ENCODE peak calls at places on chromosome 9, in six cellular contexts. B, D, Z, J, P and W are unnamed samples. For H3K4me1, the result is how much of the 10 kb centered on the place peaks cover.

GRCh38 chr9:121686930-121687541 is 35.6 kb downstream of the DAB2IP start:
- DNase-seq in B (peak), D (peak), Z (no peak), J (peak), P (peak), W (peak)

GRCh38 chr9:136149853-136150252 is 31.2 kb upstream of the TMEM250 start:
- DNase-seq in B (no peak), D (no peak), Z (no peak), J (no peak), P (no peak), W (no peak)

GRCh38 chr9:129235931-129236331 is 57.9 kb upstream of the IER5L start:
- DNase-seq in B (no peak), D (peak), Z (peak), J (no peak), P (no peak), W (no peak)

GRCh38 chr9:14058078-14058688 is 255.8 kb downstream of the NFIB start:
- DNase-seq in B (peak), D (no peak), Z (no peak), J (no peak), P (no peak), W (no peak)

GRCh38 chr9:89122944-89123343 is 55.7 kb downstream of the SHC3 start:
- DNase-seq in B (no peak), D (no peak), Z (no peak), J (no peak), P (no peak), W (no peak)

GRCh38 chr9:68500457-68501158 is 40.1 kb downstream of the TMEM252 start:
- DNase-seq in B (no peak), D (no peak), Z (no peak), J (no peak), P (peak), W (no peak)

GRCh38 chr9:78443946-78444345 is 147.0 kb downstream of the PSAT1 start:
- DNase-seq in B (no peak), D (no peak), Z (no peak), J (no peak), P (no peak), W (no peak)

GRCh38 chr9:96331236-96331947 is 29.4 kb upstream of the HSD17B3 start:
- DNase-seq in B (no peak), D (no peak), Z (no peak), J (no peak), P (no peak), W (no peak)

GRCh38 chr9:78930281-78930680 is 633.4 kb downstream of the PSAT1 start:
- DNase-seq in B (no peak), D (no peak), Z (no peak), J (no peak), P (no peak), W (no peak)

GRCh38 chr9:89720721-89721660 is 116.2 kb downstream of the GADD45G start:
- DNase-seq in B (no peak), D (no peak), Z (no peak), J (no peak), P (peak), W (no peak)

GRCh38 chr9:13728121-13728520 is 448.6 kb upstream of the MPDZ start:
- DNase-seq in B (no peak), D (no peak), Z (no peak), J (no peak), P (no peak), W (no peak)

GRCh38 chr9:93126825-93127368 is 7.2 kb downstream of the NINJ1 start:
- DNase-seq in B (no peak), D (no peak), Z (no peak), J (peak), P (peak), W (no peak)

GRCh38 chr9:96193356-96193755 is 108.6 kb downstream of the HSD17B3 start:
- DNase-seq in B (no peak), D (no peak), Z (no peak), J (no peak), P (no peak), W (no peak)

GRCh38 chr9:101465330-101465915 is 29.8 kb upstream of the ALDOB start:
- DNase-seq in B (no peak), D (no peak), Z (no peak), J (peak), P (peak), W (no peak)

GRCh38 chr9:132973713-132974112 is 4.8 kb upstream of the GFI1B start:
- DNase-seq in B (no peak), D (no peak), Z (no peak), J (no peak), P (no peak), W (no peak)

GRCh38 chr9:123102380-123103113 is 69.1 kb downstream of the GPR21 start:
- DNase-seq in B (no peak), D (no peak), Z (no peak), J (no peak), P (no peak), W (no peak)

GRCh38 chr9:137455361-137455991 is 3.7 kb downstream of the NSMF start:
- DNase-seq in B (no peak), D (peak), Z (no peak), J (no peak), P (peak), W (no peak)

GRCh38 chr9:35517552-35518211 is 27.8 kb downstream of the RUSC2 start:
- DNase-seq in B (no peak), D (no peak), Z (no peak), J (no peak), P (no peak), W (no peak)

GRCh38 chr9:35517136-35517535 is 27.2 kb downstream of the RUSC2 start:
- DNase-seq in B (no peak), D (no peak), Z (no peak), J (no peak), P (no peak), W (no peak)

GRCh38 chr9:35519697-35520403 is 29.9 kb downstream of the RUSC2 start:
- DNase-seq in B (no peak), D (no peak), Z (no peak), J (no peak), P (no peak), W (no peak)

GRCh38 chr9:35518981-35519679 is 29.2 kb downstream of the RUSC2 start:
- DNase-seq in B (no peak), D (no peak), Z (no peak), J (no peak), P (no peak), W (no peak)

DNA sequence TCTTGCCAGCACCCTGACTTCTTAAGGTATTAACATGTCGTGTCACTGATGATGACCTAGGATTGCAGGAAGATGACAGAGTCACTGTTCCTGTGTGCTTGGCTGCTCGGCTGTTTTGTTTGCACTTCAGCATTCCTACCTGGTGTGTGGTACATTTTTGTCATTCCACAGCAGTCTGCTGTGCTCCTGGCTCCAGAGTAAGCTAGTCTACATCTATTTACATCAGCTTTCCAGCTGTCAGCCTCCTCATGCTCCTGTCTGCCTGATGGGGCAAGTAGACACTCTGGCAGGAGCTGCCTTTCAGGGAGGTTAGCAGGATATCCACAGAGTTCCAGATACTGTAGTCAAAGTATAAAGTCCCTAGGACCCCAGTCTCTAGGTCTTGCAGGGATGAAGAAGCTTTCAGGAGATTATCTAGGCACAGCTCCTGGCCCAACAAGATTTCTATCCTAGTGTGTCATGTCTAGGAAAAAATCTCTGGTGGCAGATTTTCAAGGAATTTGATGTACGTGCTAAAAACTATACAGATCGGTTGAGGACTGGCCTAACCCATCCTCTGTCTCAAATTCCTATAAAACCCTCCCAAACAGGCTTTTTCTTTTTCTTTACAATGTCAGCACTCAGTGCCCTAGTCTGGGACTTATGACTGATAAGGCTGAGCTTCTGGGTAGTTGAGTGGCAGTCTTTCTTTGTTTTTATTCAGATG is 28.5 kb downstream of the RUSC2 start:
- DNase-seq in B (no peak), D (no peak), Z (no peak), J (peak), P (no peak), W (no peak)
- H3K4me1 ChIP-seq in B (under half), D (under half), Z (under half), J (half or more), P (under half), W (under half)

GRCh38 chr9:134327671-134328231 is 1.5 kb downstream of the RXRA start:
- DNase-seq in B (peak), D (no peak), Z (no peak), J (no peak), P (no peak), W (no peak)

GRCh38 chr9:134328341-134328840 is 2.1 kb downstream of the RXRA start:
- DNase-seq in B (no peak), D (no peak), Z (no peak), J (peak), P (no peak), W (no peak)

GRCh38 chr9:134329886-134330285 is 3.6 kb downstream of the RXRA start:
- DNase-seq in B (peak), D (no peak), Z (no peak), J (no peak), P (no peak), W (no peak)

GRCh38 chr9:134329576-134329855 is 3.3 kb downstream of the RXRA start:
- DNase-seq in B (no peak), D (no peak), Z (no peak), J (no peak), P (no peak), W (no peak)

GRCh38 chr9:134328841-134329575 is 2.8 kb downstream of the RXRA start:
- DNase-seq in B (peak), D (no peak), Z (no peak), J (peak), P (peak), W (peak)
- H3K4me1 ChIP-seq in B (half or more), D (under half), Z (under half), J (under half), P (under half), W (under half)

DNA sequence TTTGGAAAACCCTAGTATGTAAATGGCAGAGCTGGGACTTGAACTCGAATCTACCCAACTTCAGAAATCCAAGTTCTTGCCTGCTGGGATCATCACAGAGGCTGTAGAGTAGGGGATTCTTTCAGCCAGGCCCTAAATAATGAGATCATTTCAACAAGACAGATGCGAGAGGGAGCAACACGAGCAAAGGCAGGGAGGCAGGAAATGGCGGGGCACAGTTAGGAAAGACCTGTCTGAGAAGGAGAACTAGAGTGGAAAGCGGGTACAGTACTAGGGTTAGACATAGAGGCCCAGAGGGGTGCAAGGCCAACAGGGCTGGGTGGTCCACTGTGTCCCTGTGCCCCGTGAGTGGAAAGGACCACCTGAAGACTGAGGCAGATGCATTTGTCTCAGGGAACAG is 46.1 kb downstream of the MVB12B start:
- DNase-seq in B (no peak), D (no peak), Z (no peak), J (no peak), P (no peak), W (no peak)
- H3K4me1 ChIP-seq in B (under half), D (under half), Z (under half), J (under half), P (under half), W (under half)

GRCh38 chr9:131405429-131405828 is 11.5 kb downstream of the PRRC2B start:
- DNase-seq in B (peak), D (no peak), Z (no peak), J (peak), P (no peak), W (peak)

GRCh38 chr9:131404987-131405386 is 11.1 kb downstream of the PRRC2B start:
- DNase-seq in B (no peak), D (no peak), Z (no peak), J (no peak), P (no peak), W (no peak)

GRCh38 chr9:131407717-131408195 is 13.9 kb downstream of the PRRC2B start:
- DNase-seq in B (peak), D (peak), Z (peak), J (peak), P (peak), W (no peak)

GRCh38 chr9:131405858-131406566 is 12.1 kb downstream of the PRRC2B start:
- DNase-seq in B (no peak), D (no peak), Z (no peak), J (no peak), P (no peak), W (no peak)

DNA sequence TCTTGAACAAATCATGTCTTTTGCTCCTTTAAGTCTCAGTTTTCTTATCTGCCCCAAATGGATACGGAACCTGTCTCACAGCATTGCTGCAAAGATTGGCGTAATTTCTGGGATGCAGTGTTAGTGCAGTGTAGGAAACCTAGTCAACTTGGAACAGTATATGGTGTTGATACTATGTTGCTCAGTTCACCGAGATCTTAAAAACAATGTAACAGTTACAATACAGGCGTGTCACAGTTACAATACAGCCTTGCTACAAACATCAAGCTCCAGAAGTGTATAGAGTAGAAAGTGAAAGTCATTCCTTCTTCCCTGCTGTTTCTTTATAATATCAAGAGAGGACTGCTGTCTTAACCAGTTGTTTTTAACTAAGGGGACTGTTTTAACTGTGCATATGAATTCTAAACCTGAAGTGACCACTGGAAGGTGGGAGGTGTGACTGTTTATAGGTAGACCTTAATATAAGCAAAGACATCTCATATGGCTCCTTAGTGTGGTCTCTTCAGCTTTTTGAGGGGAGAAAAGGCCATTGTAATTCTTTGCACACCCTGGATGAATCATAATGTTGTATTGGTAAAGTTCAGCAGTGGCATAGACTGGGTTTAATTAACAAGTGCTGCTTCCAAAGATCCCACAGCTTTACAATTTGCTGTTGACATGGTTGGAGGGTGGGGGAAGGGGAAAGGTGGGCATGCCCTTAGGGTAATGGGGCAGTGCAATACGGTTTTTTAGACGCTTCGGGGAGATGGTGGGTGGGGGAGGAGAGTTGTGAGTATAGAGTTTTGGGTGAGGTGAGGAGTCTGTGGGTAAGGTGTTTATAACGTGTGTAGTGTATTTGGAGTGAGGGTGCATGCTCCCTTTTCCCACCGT is 12.9 kb downstream of the PRRC2B start:
- DNase-seq in B (no peak), D (no peak), Z (no peak), J (no peak), P (no peak), W (no peak)
- H3K4me1 ChIP-seq in B (half or more), D (half or more), Z (half or more), J (half or more), P (under half), W (half or more)

DNA sequence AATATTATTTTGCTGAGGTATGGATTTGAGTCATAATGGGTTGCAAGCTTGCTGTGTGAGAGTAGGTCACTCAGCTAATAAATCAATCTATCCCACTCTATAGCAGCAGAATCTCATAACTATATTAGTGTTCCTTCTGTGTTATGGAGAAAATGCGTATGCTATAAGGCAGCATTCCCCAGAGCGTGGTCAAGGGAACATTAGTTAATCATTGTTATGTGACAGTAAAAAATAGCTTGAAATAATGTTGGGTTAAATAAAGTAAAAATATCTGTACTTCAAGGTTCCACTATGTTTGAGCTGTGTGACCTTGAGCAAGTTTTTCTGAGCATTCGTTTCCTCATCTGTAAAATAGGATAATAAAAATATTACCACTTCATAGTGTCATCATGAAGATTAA is 7.8 kb downstream of the TRIM32 start:
- DNase-seq in B (no peak), D (no peak), Z (no peak), J (no peak), P (no peak), W (no peak)
- H3K4me1 ChIP-seq in B (under half), D (under half), Z (under half), J (under half), P (under half), W (under half)

DNA sequence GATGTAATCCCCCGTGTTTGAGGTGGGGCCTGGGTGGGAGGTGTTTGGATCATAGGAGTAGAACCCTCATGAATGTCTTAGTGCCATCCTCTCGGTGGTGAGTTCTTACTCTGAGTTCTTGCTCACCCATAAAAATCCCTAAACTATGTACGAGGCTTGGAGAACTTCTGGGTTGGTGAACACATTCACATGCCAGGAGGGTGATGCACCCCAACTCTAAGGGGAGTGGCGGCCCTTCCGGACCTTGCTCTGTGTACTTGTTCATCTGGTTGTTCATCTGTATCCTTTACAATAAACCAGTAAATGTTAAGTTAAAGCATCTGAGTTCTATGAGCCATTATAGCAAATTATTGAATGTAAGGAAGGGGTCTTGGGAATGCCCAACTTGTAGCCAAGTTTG is 36.0 kb upstream of the RIC1 start:
- DNase-seq in B (no peak), D (no peak), Z (no peak), J (no peak), P (no peak), W (no peak)
- H3K4me1 ChIP-seq in B (under half), D (under half), Z (under half), J (under half), P (under half), W (under half)

GRCh38 chr9:36487482-36488321 is 85.0 kb upstream of the MELK start:
- DNase-seq in B (peak), D (peak), Z (peak), J (peak), P (peak), W (peak)

GRCh38 chr9:36488322-36488838 is 84.3 kb upstream of the MELK start:
- DNase-seq in B (no peak), D (no peak), Z (no peak), J (no peak), P (no peak), W (no peak)

GRCh38 chr9:36486933-36487481 is 85.7 kb upstream of the MELK start:
- DNase-seq in B (peak), D (peak), Z (peak), J (no peak), P (peak), W (peak)

GRCh38 chr9:36489453-36489852 is 83.2 kb upstream of the MELK start:
- DNase-seq in B (no peak), D (no peak), Z (no peak), J (no peak), P (no peak), W (no peak)

GRCh38 chr9:36492849-36493248 is 79.8 kb upstream of the MELK start:
- DNase-seq in B (no peak), D (no peak), Z (no peak), J (no peak), P (no peak), W (no peak)
- H3K4me1 ChIP-seq in B (under half), D (half or more), Z (under half), J (under half), P (under half), W (under half)

GRCh38 chr9:112719292-112719691 is 1.4 kb upstream of the INIP start:
- DNase-seq in B (no peak), D (no peak), Z (no peak), J (no peak), P (no peak), W (no peak)

GRCh38 chr9:112717669-112718331 is at the start of gene INIP:
- DNase-seq in B (peak), D (peak), Z (peak), J (peak), P (peak), W (peak)

DNA sequence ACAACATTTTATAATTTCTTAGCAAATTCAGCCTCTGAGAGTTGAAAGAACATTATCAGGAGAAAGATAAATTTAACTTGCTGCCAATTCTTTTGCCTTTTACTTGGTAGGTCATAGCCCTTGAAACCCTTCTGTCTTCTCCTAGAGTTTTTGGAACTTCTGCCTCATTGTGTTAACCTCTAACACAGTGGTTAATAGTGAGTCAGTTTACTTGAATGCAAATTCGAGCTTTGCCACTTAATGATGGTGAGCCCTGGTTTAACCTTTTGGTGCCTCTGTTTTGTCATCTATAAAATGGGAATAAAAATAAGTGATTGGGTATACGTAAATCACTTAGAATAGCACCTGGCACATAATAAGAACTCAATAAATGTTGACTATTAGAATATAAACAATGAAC is 1.8 kb upstream of the INIP start:
- DNase-seq in B (no peak), D (no peak), Z (no peak), J (no peak), P (no peak), W (no peak)
- H3K4me1 ChIP-seq in B (under half), D (under half), Z (under half), J (under half), P (under half), W (under half)